ENCODE peak calls at places on chromosome 19, in eight cellular contexts. F is breast epithelium, O is suprapubic skin, Q is endothelial cell of umbilical vein, E is upper lobe of left lung, U is transverse colon, B is HCT116, X is K562. Z is an unnamed sample. For H3K9me3, the result is how much of the 10 kb centered on the place peaks cover.

GRCh38 chr19:11420429-11420893 is 1.3 kb upstream of the RGL3 start:
- DNase-seq in B (no peak), O (no peak), Q (no peak), E (peak), X (peak), F (no peak), U (no peak), Z (no peak)

GRCh38 chr19:40464059-40465024 is 1.2 kb downstream of the BLVRB start:
- DNase-seq in Q (peak), E (peak), F (peak), U (peak), X (peak), B (peak), O (peak), Z (peak)

GRCh38 chr19:6092329-6093286 is 17.7 kb downstream of the RFX2 start:
- DNase-seq in F (peak), B (peak), O (peak), U (peak), Q (peak), X (peak), E (peak), Z (peak)

GRCh38 chr19:28705008-28705407 is 507.9 kb downstream of the UQCRFS1 start:
- DNase-seq in E (no peak), F (no peak), Q (no peak), B (no peak), O (no peak), X (peak), U (no peak), Z (no peak)

GRCh38 chr19:49581007-49581508 is at the start of gene PRRG2:
- DNase-seq in F (peak), X (peak), Q (no peak), B (peak), U (peak), O (no peak), E (peak), Z (peak)

GRCh38 chr19:31166206-31166605 is 183.0 kb downstream of the TSHZ3 start:
- DNase-seq in X (no peak), O (no peak), B (no peak), Q (no peak), F (no peak), E (no peak), U (no peak), Z (no peak)

GRCh38 chr19:55383279-55383788 is 758 bp downstream of the TMEM238 start:
- DNase-seq in E (no peak), Q (no peak), O (no peak), F (no peak), U (peak), X (no peak), B (no peak), Z (no peak)

GRCh38 chr19:58543826-58544590 is at the start of gene TRIM28:
- DNase-seq in B (peak), X (peak), U (peak), O (peak), F (peak), E (peak), Q (peak), Z (peak)

GRCh38 chr19:32519023-32519422 is 62.0 kb upstream of the PDCD5 start:
- DNase-seq in Q (no peak), X (no peak), B (no peak), U (no peak), O (no peak), F (no peak), E (no peak), Z (no peak)

GRCh38 chr19:10419646-10420443 is 493 bp upstream of the PDE4A start:
- DNase-seq in O (no peak), E (no peak), X (peak), F (no peak), B (peak), U (no peak), Q (no peak), Z (no peak)

GRCh38 chr19:47729799-47730520 is 15.4 kb upstream of the NOP53 start:
- DNase-seq in X (peak), B (no peak), U (peak), Q (peak), O (no peak), E (peak), F (peak), Z (peak)

GRCh38 chr19:16034958-16035560 is 41.2 kb upstream of the TPM4 start:
- DNase-seq in Q (no peak), F (no peak), U (no peak), X (no peak), B (no peak), O (no peak), E (no peak), Z (no peak)

GRCh38 chr19:29598036-29598435 is 8.0 kb upstream of the POP4 start:
- DNase-seq in Q (no peak), X (no peak), B (no peak), U (no peak), F (no peak), E (no peak), O (no peak), Z (no peak)

GRCh38 chr19:45613926-45614725 is 12.1 kb upstream of the GPR4 start:
- DNase-seq in F (no peak), X (peak), Q (peak), U (peak), E (no peak), O (no peak), B (peak), Z (peak)

GRCh38 chr19:43432866-43433673 is 18.4 kb downstream of the TEX101 start:
- DNase-seq in F (no peak), B (peak), Q (peak), O (no peak), U (peak), E (peak), X (peak), Z (peak)

GRCh38 chr19:35755550-35756371 is 1.1 kb downstream of the HSPB6 start:
- DNase-seq in U (peak), B (no peak), Q (no peak), F (peak), X (no peak), O (peak), E (peak), Z (peak)

GRCh38 chr19:14890616-14891379 is 4.9 kb upstream of the OR7A17 start:
- DNase-seq in Q (no peak), B (no peak), F (no peak), E (no peak), U (peak), O (no peak), X (peak), Z (no peak)

GRCh38 chr19:30132312-30133075 is 190.5 kb downstream of the URI1 start:
- DNase-seq in Q (no peak), O (no peak), U (no peak), E (no peak), F (no peak), X (no peak), B (no peak), Z (no peak)

GRCh38 chr19:17390665-17391370 is 3.2 kb downstream of the CCDC194 start:
- DNase-seq in U (peak), F (peak), Q (peak), X (peak), O (peak), B (peak), E (peak), Z (peak)

GRCh38 chr19:17391371-17392151 is 2.4 kb downstream of the CCDC194 start:
- DNase-seq in U (peak), B (no peak), Q (no peak), O (no peak), E (no peak), X (peak), F (no peak), Z (no peak)

GRCh38 chr19:17393914-17394313 is at the start of gene CCDC194:
- DNase-seq in U (no peak), F (no peak), E (no peak), X (no peak), O (no peak), B (no peak), Q (no peak), Z (no peak)

GRCh38 chr19:17389288-17389687 is 4.7 kb downstream of the CCDC194 start:
- DNase-seq in E (no peak), B (no peak), Q (no peak), X (no peak), F (no peak), O (no peak), U (no peak), Z (no peak)

DNA sequence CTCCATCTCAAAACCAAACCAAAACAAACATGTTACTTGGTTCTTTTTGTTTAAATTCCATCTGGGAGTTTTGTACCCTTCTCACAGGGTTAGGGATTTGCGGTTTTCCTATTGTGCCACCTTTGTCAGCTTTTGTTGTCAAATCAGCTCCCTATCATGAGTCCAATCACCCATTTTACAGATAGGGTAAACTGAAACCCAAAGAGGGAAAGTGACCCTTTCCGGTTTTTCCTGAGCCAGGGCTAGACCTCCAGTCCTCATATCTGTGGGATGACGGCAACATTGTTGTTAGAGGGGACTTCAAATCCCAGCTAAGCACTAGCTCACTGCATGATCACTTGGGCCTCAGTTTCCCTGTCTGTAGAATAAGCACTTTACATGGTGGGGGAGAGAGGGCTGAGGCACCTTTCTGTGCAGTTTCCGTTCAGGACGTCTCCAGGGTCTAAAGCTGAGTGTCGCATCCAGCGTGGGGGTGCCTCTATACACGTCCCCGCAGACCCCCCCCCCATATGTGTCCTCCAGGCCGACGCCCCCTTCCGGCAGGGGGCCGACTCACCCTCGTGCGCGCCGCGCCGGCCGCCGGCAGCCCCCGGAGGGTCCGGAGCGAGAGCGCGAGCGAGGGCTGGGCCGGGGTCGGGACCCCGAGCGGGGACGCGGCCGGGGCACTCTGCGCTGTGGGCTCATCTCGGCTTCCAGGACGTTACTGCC is 3.9 kb downstream of the CCDC194 start:
- DNase-seq in B (no peak), X (peak), U (no peak), F (no peak), E (no peak), O (no peak), Q (no peak), Z (no peak)
- H3K9me3 ChIP-seq in B (under half), X (under half), U (under half), F (under half), E (under half), O (under half), Q (under half), Z (under half)

DNA sequence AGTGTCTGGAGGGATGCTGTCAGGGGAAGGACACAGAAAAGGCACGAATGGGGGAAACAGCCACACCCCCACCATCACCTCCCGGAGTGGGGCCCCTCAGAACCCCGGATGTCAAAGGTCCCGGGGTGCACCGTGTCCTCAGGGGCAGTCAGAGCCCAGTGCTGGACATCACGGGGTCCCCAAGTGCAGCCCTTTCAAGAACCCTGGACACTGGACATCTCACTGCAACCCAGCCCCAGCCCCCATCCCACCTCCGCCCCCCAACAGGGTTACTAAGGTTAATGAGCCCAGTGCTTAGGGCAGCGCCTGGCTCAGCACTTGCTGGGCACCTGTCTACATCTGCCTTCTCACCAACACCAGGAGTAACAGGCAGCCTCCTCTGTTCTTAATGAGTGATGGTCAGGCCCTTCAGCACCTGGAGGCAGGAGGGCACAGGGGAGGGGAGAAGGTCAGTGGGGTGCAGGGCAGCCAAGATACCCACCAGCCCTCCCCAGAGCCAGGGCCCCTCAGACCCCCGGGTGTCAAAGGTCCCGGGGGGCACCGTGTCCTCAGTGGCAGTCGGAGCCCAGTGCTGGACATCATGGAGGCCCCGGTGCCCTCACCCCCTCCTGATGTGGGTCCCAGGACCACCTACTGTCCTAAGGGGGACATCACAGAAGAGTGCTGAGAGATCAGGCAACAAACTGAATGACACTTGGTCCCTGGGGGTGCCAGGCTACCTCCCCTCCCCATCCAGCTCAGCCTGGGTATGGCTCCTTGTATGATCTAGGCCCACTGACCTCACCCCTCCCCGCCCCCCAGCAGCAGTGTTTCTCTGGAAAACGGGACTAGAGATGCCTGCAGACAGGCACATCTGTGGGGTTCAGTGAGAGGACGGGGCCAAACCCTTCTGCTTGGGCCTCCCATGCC is 9.0 kb downstream of the ACP4 start:
- DNase-seq in Q (no peak), U (no peak), F (no peak), X (no peak), B (no peak), O (no peak), E (no peak), Z (no peak)
- TF ChIP-seq POLR2AphosphoS5 in Q (no peak), U (no peak), F (no peak), X (peak), B (peak), O (no peak), E (no peak), Z (no peak)

GRCh38 chr19:56993851-56994250 is 125.9 kb upstream of the USP29 start:
- DNase-seq in Q (no peak), B (no peak), O (no peak), U (no peak), F (no peak), X (no peak), E (no peak), Z (no peak)

GRCh38 chr19:56994251-56995017 is 125.4 kb upstream of the USP29 start:
- DNase-seq in B (no peak), E (no peak), F (no peak), Q (no peak), X (no peak), U (no peak), O (no peak), Z (no peak)

GRCh38 chr19:56995298-56995697 is 124.5 kb upstream of the USP29 start:
- DNase-seq in O (no peak), E (no peak), U (no peak), X (no peak), Q (no peak), B (no peak), F (no peak), Z (no peak)
- H3K9me3 ChIP-seq in O (under half), E (under half), U (under half), X (under half), Q (under half), B (under half), F (under half), Z (under half)

GRCh38 chr19:17357724-17358123 is 19.4 kb downstream of the PLVAP start:
- DNase-seq in U (no peak), O (no peak), F (no peak), E (peak), X (no peak), Q (no peak), B (no peak), Z (no peak)
- TF ChIP-seq POLR2AphosphoS5 in U (no peak), O (no peak), F (no peak), E (no peak), X (no peak), Q (no peak), B (no peak), Z (no peak)

GRCh38 chr19:21434516-21434915 is 37.6 kb downstream of the ZNF493 start:
- DNase-seq in O (no peak), Q (no peak), B (no peak), F (no peak), E (no peak), X (no peak), U (no peak), Z (no peak)
- H3K9me3 ChIP-seq in O (under half), Q (under half), B (under half), F (under half), E (under half), X (under half), U (under half), Z (under half)

GRCh38 chr19:19034204-19034624 is 811 bp downstream of the ARMC6 start:
- DNase-seq in X (peak), Q (peak), F (no peak), E (peak), O (no peak), U (peak), B (peak), Z (peak)
- TF ChIP-seq POLR2AphosphoS5 in X (peak), Q (no peak), F (no peak), E (no peak), O (no peak), U (no peak), B (no peak), Z (no peak)

GRCh38 chr19:3622224-3622623 is 4.4 kb downstream of the CACTIN start:
- DNase-seq in O (no peak), U (no peak), X (no peak), F (no peak), B (no peak), Q (no peak), E (no peak), Z (no peak)

GRCh38 chr19:3623716-3624115 is 2.9 kb downstream of the CACTIN start:
- DNase-seq in X (no peak), Q (no peak), U (no peak), B (no peak), F (no peak), O (no peak), E (no peak), Z (no peak)

GRCh38 chr19:3620145-3620816 is 6.3 kb downstream of the CACTIN start:
- DNase-seq in B (no peak), F (no peak), Q (no peak), O (no peak), U (no peak), X (no peak), E (no peak), Z (no peak)

GRCh38 chr19:3620817-3621547 is 5.6 kb downstream of the CACTIN start:
- DNase-seq in U (no peak), X (no peak), O (no peak), Q (no peak), F (no peak), B (no peak), E (no peak), Z (no peak)

DNA sequence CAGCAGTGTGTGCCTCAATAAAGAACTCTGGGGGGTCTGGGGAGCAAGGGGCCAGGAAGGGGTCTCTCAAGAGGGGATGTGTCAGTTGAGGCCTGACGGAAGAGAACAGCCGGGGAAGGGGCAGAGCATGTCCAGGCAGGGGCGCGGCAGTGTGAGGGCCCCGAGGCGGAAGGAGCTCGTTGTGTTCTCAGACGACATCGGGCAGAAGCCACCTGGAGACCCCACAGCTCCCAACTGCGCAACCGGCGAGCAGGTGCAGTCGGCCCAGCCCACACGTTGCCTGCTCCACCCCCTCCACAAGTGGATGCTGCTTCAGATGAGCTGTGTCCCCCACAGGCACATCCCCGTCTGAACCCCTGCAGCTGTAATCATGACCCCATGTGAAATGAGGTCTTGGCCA is 4.9 kb downstream of the CACTIN start:
- DNase-seq in U (no peak), E (no peak), B (no peak), F (no peak), O (no peak), X (no peak), Q (no peak), Z (no peak)
- H3K9me3 ChIP-seq in U (under half), E (under half), B (under half), F (under half), O (under half), X (under half), Q (under half), Z (under half)

GRCh38 chr19:23395041-23395721 is at the start of gene ZNF91:
- DNase-seq in O (peak), X (peak), Q (peak), B (peak), E (peak), F (peak), U (peak), Z (peak)
- TF ChIP-seq POLR2AphosphoS5 in O (peak), X (no peak), Q (peak), B (peak), E (peak), F (peak), U (peak), Z (peak)